ENCODE peak calls at places on chromosomes 4 and X, in five cellular contexts. I is CD8-positive, alpha-beta T cell; P is mammary epithelial cell; K is left ventricle myocardium inferior; Q is hepatocyte. N is an unnamed sample.

GRCh38 chr4:185086053-185086452 is 57.0 kb upstream of the SLC25A4 start:
- DNase-seq in K (no peak), P (no peak), I (no peak), Q (no peak), N (no peak)

GRCh38 chr4:38413524-38414341 is 250.3 kb upstream of the KLF3 start:
- DNase-seq in I (no peak), K (no peak), Q (no peak), P (no peak), N (no peak)

GRCh38 chr4:1578968-1579833 is 104.9 kb downstream of the FAM53A start:
- DNase-seq in I (peak; percentile 69), Q (peak; percentile 82), K (peak; percentile 85), P (peak; percentile 52), N (peak; percentile 82)

GRCh38 chr4:165814256-165815010 is 58.6 kb upstream of the TLL1 start:
- DNase-seq in I (no peak), P (peak; percentile 69), Q (no peak), K (no peak), N (no peak)

GRCh38 chrX:45479835-45480422 is 279.3 kb upstream of the DIPK2B start:
- DNase-seq in P (peak; percentile 99), K (no peak), Q (peak; percentile 13), I (no peak), N (no peak)

GRCh38 chr4:184988611-184989010 is 29.7 kb upstream of the HELT start:
- DNase-seq in I (no peak), Q (no peak), P (no peak), K (no peak), N (no peak)

GRCh38 chr4:28432348-28433025 is 1571.8 kb downstream of the STIM2 start:
- DNase-seq in Q (no peak), P (no peak), K (no peak), I (no peak), N (no peak)

GRCh38 chr4:8656711-8657380 is 64.3 kb downstream of the CPZ start:
- DNase-seq in P (no peak), I (no peak), K (no peak), Q (no peak), N (no peak)

GRCh38 chr4:37453004-37453360 is 208.4 kb downstream of the NWD2 start:
- DNase-seq in K (no peak), P (peak; percentile 64), I (no peak), Q (peak; percentile 87), N (no peak)

GRCh38 chr4:111323496-111323895 is 700.6 kb upstream of the PITX2 start:
- DNase-seq in I (no peak), K (no peak), Q (no peak), P (no peak), N (no peak)

GRCh38 chr4:176920694-176921093 is 128.0 kb upstream of the VEGFC start:
- DNase-seq in Q (no peak), P (peak; percentile 71), I (no peak), K (no peak), N (no peak)

GRCh38 chr4:16026155-16026761 is 57.6 kb downstream of the PROM1 start:
- DNase-seq in I (no peak), Q (peak; percentile 75), P (peak; percentile 32), K (no peak), N (no peak)

GRCh38 chr4:70838400-70838971 is 1.2 kb downstream of the GRSF1 start:
- DNase-seq in K (no peak), Q (no peak), P (peak; percentile 1), I (no peak), N (no peak)

GRCh38 chrX:96703379-96703778 is 18.7 kb downstream of the DIAPH2 start:
- DNase-seq in I (no peak), K (no peak), Q (no peak), P (no peak), N (no peak)

GRCh38 chrX:16087081-16087480 is 36.3 kb upstream of the GRPR start:
- DNase-seq in Q (peak; percentile 19), K (no peak), I (no peak), P (no peak), N (no peak)

GRCh38 chr4:156475322-156475721 is 496.3 kb downstream of the PDGFC start:
- DNase-seq in Q (peak; percentile 40), I (no peak), P (peak; percentile 64), K (no peak), N (no peak)

GRCh38 chrX:138710311-138710791 is 1.2 kb downstream of the FGF13 start:
- DNase-seq in I (no peak), P (no peak), K (peak; percentile 5), Q (peak; percentile 3), N (peak; percentile 21)

GRCh38 chr4:144709159-144709558 is 63.2 kb downstream of the HHIP start:
- DNase-seq in P (peak; percentile 63), Q (no peak), I (no peak), K (no peak), N (no peak)

GRCh38 chrX:24646745-24647182 is 383 bp downstream of the PCYT1B start:
- DNase-seq in P (no peak), K (no peak), I (no peak), Q (peak; percentile 28), N (no peak)

GRCh38 chr4:168877779-168878491 is 132.1 kb downstream of the CBR4 start:
- DNase-seq in K (peak; percentile 64), P (peak; percentile 48), Q (peak; percentile 62), I (peak; percentile 2), N (no peak)

GRCh38 chr4:173556398-173557131 is 26.5 kb upstream of the HAND2 start:
- DNase-seq in P (no peak), I (no peak), K (no peak), Q (no peak), N (no peak)

GRCh38 chr4:24686866-24687672 is 102.7 kb upstream of the DHX15 start:
- DNase-seq in P (no peak), Q (peak; percentile 42), I (no peak), K (peak; percentile 35), N (no peak)

GRCh38 chrX:1231850-1232505 is 19.5 kb upstream of the CRLF2 start:
- DNase-seq in I (no peak), P (no peak), K (no peak), Q (no peak), N (no peak)

GRCh38 chr4:24810016-24810415 is 14.6 kb downstream of the SOD3 start:
- DNase-seq in K (no peak), Q (no peak), I (no peak), P (no peak), N (no peak)

GRCh38 chrX:118603981-118604380 is 108.4 kb downstream of the DOCK11 start:
- DNase-seq in Q (peak; percentile 57), K (no peak), P (peak; percentile 39), I (no peak), N (no peak)

GRCh38 chrX:69137371-69137881 is 27.8 kb downstream of the PJA1 start:
- DNase-seq in K (no peak), P (no peak), I (no peak), Q (peak; percentile 33), N (peak; percentile 69)

GRCh38 chr4:34850983-34851382 is 1393.3 kb downstream of the ARAP2 start:
- DNase-seq in Q (no peak), K (no peak), P (no peak), I (no peak), N (no peak)

GRCh38 chrX:106726485-106727437 is at the start of gene RNF128:
- DNase-seq in I (no peak), K (no peak), Q (peak; percentile 76), P (peak; percentile 62), N (peak; percentile 23)

GRCh38 chrX:104211187-104211586 is 43.5 kb downstream of the ESX1 start:
- DNase-seq in P (no peak), K (no peak), I (no peak), Q (no peak), N (no peak)

GRCh38 chrX:104205548-104205947 is 39.3 kb downstream of the FAM199X start:
- DNase-seq in K (no peak), Q (no peak), P (no peak), I (no peak), N (no peak)
- TF ChIP-seq CTCF in K (no peak), Q (no peak), P (no peak), I (no peak), N (no peak)

GRCh38 chr4:109930872-109931271 is 18.2 kb downstream of the EGF start:
- DNase-seq in Q (no peak), P (no peak), K (no peak), I (no peak), N (no peak)
- H3K4me1 ChIP-seq in Q (no peaks in the 10 kb centered on the region), P (no peaks in the 10 kb centered on the region), K (no peaks in the 10 kb centered on the region), I (no peaks in the 10 kb centered on the region), N (no peaks in the 10 kb centered on the region)

GRCh38 chr4:127917151-127917550 is 36.5 kb downstream of the PLK4 start:
- DNase-seq in Q (no peak), K (no peak), P (no peak), I (no peak), N (no peak)
- H3K4me3 ChIP-seq in Q (no peak overlapping the region), K (no peak overlapping the region), P (no peak overlapping the region), I (no peak overlapping the region), N (no peak overlapping the region)

GRCh38 chrX:94288972-94289371 is 615.0 kb downstream of the FAM133A start:
- DNase-seq in K (no peak), Q (no peak), I (no peak), P (no peak), N (no peak)

GRCh38 chrX:94288325-94288724 is 614.3 kb downstream of the FAM133A start:
- DNase-seq in K (no peak), P (no peak), Q (peak; percentile 6), I (no peak), N (no peak)
- TF ChIP-seq CTCF in K (no peak), P (peak; percentile 24), Q (peak; percentile 63), I (no peak), N (no peak)

GRCh38 chr4:142356118-142356759 is 489.9 kb downstream of the INPP4B start:
- DNase-seq in I (no peak), K (no peak), P (no peak), Q (no peak), N (no peak)
- H3K4me1 ChIP-seq in I (peaks cover 60% of the 10 kb centered on the region), K (peaks cover 47% of the 10 kb centered on the region), P (peaks cover 27% of the 10 kb centered on the region), Q (peaks cover 11% of the 10 kb centered on the region), N (no peaks in the 10 kb centered on the region)

N was measured in ovary.